ENCODE peak calls at places on chromosome 22, in seven cellular contexts. F is kidney; L is activated naive CD4-positive, alpha-beta T cell treated with anti-CD3 and anti-CD28 coated beads for 36 hours; O is AG09319; X is osteocyte; K is right atrium auricular region; Y is colonic mucosa. M is an unnamed sample.
A peak's percentile ranks its signal among the peaks of the same experiment; 100 is the strongest.

GRCh38 chr22:42758929-42759629 is 38.4 kb upstream of the A4GALT start:
- DNase-seq in X (no peak), Y (no peak), O (peak; percentile 38), F (no peak), K (no peak), L (no peak), M (no peak)

GRCh38 chr22:41288245-41288946 is 2.4 kb upstream of the RANGAP1 start:
- DNase-seq in L (no peak), X (no peak), O (no peak), Y (peak; percentile 76), K (no peak), F (peak; percentile 50), M (no peak)

GRCh38 chr22:32518848-32519247 is 44.2 kb downstream of the FBXO7 start:
- DNase-seq in O (no peak), K (no peak), L (peak; percentile 30), Y (no peak), X (no peak), F (no peak), M (no peak)

GRCh38 chr22:45787770-45788169 is 116.1 kb downstream of the ATXN10 start:
- DNase-seq in K (no peak), Y (no peak), L (no peak), F (no peak), X (no peak), O (no peak), M (no peak)

GRCh38 chr22:25475554-25476022 is 88.9 kb upstream of the GRK3 start:
- DNase-seq in K (no peak), O (peak; percentile 16), X (no peak), F (no peak), L (no peak), Y (no peak), M (no peak)

GRCh38 chr22:22474733-22475132 is 33.8 kb downstream of the ZNF280B start:
- DNase-seq in F (no peak), L (no peak), O (no peak), Y (no peak), K (no peak), X (no peak), M (no peak)

GRCh38 chr22:17884084-17884483 is 109.8 kb upstream of the BID start:
- DNase-seq in L (no peak), O (no peak), F (no peak), K (no peak), X (no peak), Y (no peak), M (no peak)

GRCh38 chr22:18050065-18050464 is 25.7 kb upstream of the MICAL3 start:
- DNase-seq in O (no peak), L (no peak), K (no peak), X (no peak), Y (no peak), F (peak; percentile 8), M (no peak)

GRCh38 chr22:23012081-23012622 is 58.2 kb upstream of the GNAZ start:
- DNase-seq in O (no peak), L (peak; percentile 69), F (no peak), X (no peak), K (no peak), Y (no peak), M (no peak)

GRCh38 chr22:33529424-33530113 is 390.7 kb downstream of the LARGE1 start:
- DNase-seq in X (no peak), F (no peak), L (no peak), O (no peak), K (no peak), Y (no peak), M (no peak)

GRCh38 chr22:40694409-40694808 is 15.1 kb downstream of the MCHR1 start:
- DNase-seq in K (no peak), O (no peak), X (no peak), F (no peak), L (no peak), Y (no peak), M (no peak)

GRCh38 chr22:47299211-47299878 is 536.9 kb downstream of the TBC1D22A start:
- DNase-seq in F (no peak), K (peak; percentile 30), O (no peak), L (no peak), X (peak; percentile 75), Y (no peak), M (peak; percentile 45)

GRCh38 chr22:45918455-45919370 is 58.2 kb downstream of the WNT7B start:
- DNase-seq in Y (no peak), F (peak; percentile 90), L (no peak), X (no peak), O (no peak), K (no peak), M (no peak)

GRCh38 chr22:20091690-20092476 is 11.8 kb downstream of the DGCR8 start:
- DNase-seq in O (no peak), F (peak; percentile 27), K (no peak), X (no peak), Y (no peak), L (no peak), M (no peak)

GRCh38 chr22:50490531-50491308 is 4.1 kb downstream of the MIOX start:
- DNase-seq in L (no peak), X (no peak), O (no peak), Y (no peak), K (no peak), F (peak; percentile 69), M (no peak)

GRCh38 chr22:45896153-45896951 is 80.6 kb downstream of the WNT7B start:
- DNase-seq in X (no peak), Y (no peak), K (no peak), L (no peak), F (peak; percentile 84), O (no peak), M (no peak)

GRCh38 chr22:21590809-21591641 is 23.5 kb downstream of the UBE2L3 start:
- DNase-seq in F (no peak), L (no peak), Y (no peak), X (no peak), K (no peak), O (no peak), M (no peak)

GRCh38 chr22:18954333-18954732 is 18.2 kb upstream of the PRODH start:
- DNase-seq in K (peak; percentile 66), F (peak; percentile 90), Y (peak; percentile 55), O (no peak), X (peak; percentile 92), L (peak; percentile 64), M (no peak)

GRCh38 chr22:37500745-37501144 is 14.6 kb upstream of the MFNG start:
- DNase-seq in Y (no peak), X (no peak), O (no peak), K (no peak), F (no peak), L (no peak), M (no peak)

GRCh38 chr22:38599466-38599865 is 29.5 kb upstream of the DMC1 start:
- DNase-seq in L (no peak), O (no peak), Y (no peak), F (no peak), K (no peak), X (no peak), M (no peak)

GRCh38 chr22:24525416-24526037 is 29.4 kb downstream of the GUCD1 start:
- DNase-seq in X (no peak), F (peak; percentile 86), O (peak; percentile 42), K (peak; percentile 88), Y (peak; percentile 90), L (peak; percentile 92), M (no peak)

GRCh38 chr22:42745118-42745517 is 24.4 kb upstream of the A4GALT start:
- DNase-seq in Y (no peak), O (no peak), L (no peak), F (no peak), K (no peak), X (no peak), M (no peak)

GRCh38 chr22:37981282-37982011 is 2.9 kb downstream of the SOX10 start:
- DNase-seq in L (no peak), Y (peak; percentile 53), K (no peak), O (no peak), X (no peak), F (no peak), M (no peak)

GRCh38 chr22:39414886-39415285 is 15.3 kb downstream of the TAB1 start:
- DNase-seq in X (no peak), K (no peak), Y (no peak), F (peak; percentile 60), L (no peak), O (no peak), M (no peak)

GRCh38 chr22:24153353-24153752 is 27.9 kb upstream of the SUSD2 start:
- DNase-seq in K (no peak), F (no peak), O (no peak), Y (no peak), L (peak; percentile 66), X (no peak), M (no peak)

GRCh38 chr22:24059121-24059520 is 48.0 kb downstream of the CABIN1 start:
- DNase-seq in K (no peak), L (no peak), X (no peak), F (no peak), Y (no peak), O (peak; percentile 92), M (no peak)

GRCh38 chr22:31230871-31231621 is 18.9 kb downstream of the LIMK2 start:
- DNase-seq in X (no peak), O (peak; percentile 62), K (no peak), L (peak; percentile 60), Y (peak; percentile 70), F (no peak), M (no peak)

GRCh38 chr22:44394246-44395115 is 81.7 kb upstream of the SHISAL1 start:
- DNase-seq in O (no peak), X (peak; percentile 65), K (no peak), L (no peak), F (peak; percentile 35), Y (no peak), M (peak; percentile 44)

GRCh38 chr22:28799125-28799833 is 1.1 kb downstream of the XBP1 start:
- DNase-seq in Y (peak; percentile 62), L (peak; percentile 52), X (no peak), F (peak; percentile 64), O (peak; percentile 92), K (peak; percentile 89), M (no peak)

GRCh38 chr22:19051381-19051780 is 70.8 kb downstream of the DGCR2 start:
- DNase-seq in K (no peak), X (no peak), F (no peak), L (no peak), Y (no peak), O (no peak), M (no peak)

GRCh38 chr22:42376721-42377177 is 55.5 kb downstream of the NFAM1 start:
- DNase-seq in L (no peak), X (no peak), O (peak; percentile 75), Y (peak; percentile 70), K (peak; percentile 85), F (peak; percentile 91), M (no peak)

GRCh38 chr22:35314161-35314942 is 14.7 kb downstream of the TOM1 start:
- DNase-seq in O (no peak), F (no peak), K (no peak), L (no peak), X (no peak), Y (peak; percentile 73), M (no peak)

GRCh38 chr22:26621663-26622062 is at the start of gene CRYBA4:
- DNase-seq in K (no peak), X (no peak), Y (no peak), F (no peak), L (no peak), O (no peak), M (no peak)

GRCh38 chr22:19292262-19293230 is 1.0 kb upstream of the CLTCL1 start:
- DNase-seq in L (peak; percentile 58), K (no peak), X (peak; percentile 68), O (no peak), F (no peak), Y (peak; percentile 28), M (peak; percentile 67)

GRCh38 chr22:32854351-32854804 is 52.9 kb downstream of the TIMP3 start:
- DNase-seq in X (no peak), L (no peak), Y (no peak), F (no peak), K (no peak), O (no peak), M (no peak)

GRCh38 chr22:49419661-49420060 is 408.0 kb downstream of the BRD1 start:
- DNase-seq in X (peak; percentile 62), F (peak; percentile 29), Y (no peak), O (no peak), K (no peak), L (no peak), M (peak; percentile 43)

M was measured in type B pancreatic cell.